ENCODE peak calls at places on chromosomes 12 and 14, in eight cellular contexts. Y is Caco-2; F is foreskin fibroblast; L is CD8-positive, alpha-beta T cell; Z is IMR-90; B is epithelial cell of proximal tubule; S is fibroblast of mammary gland; E is tibial artery. X is an unnamed sample.

GRCh38 chr12:71746983-71747611 is 7.6 kb upstream of the RAB21 start:
- DNase-seq in Y (peak; percentile 64), F (peak; percentile 42), L (peak; percentile 47), Z (peak; percentile 73), B (no peak), S (peak; percentile 75), E (no peak), X (no peak)

GRCh38 chr12:115451785-115452736 is 768.1 kb upstream of the TBX3 start:
- DNase-seq in Y (peak; percentile 62), F (no peak), L (no peak), Z (peak; percentile 10), B (no peak), S (no peak), E (no peak), X (no peak)

GRCh38 chr14:29927596-29928341 is at the start of gene PRKD1:
- DNase-seq in Y (peak; percentile 56), F (peak; percentile 59), L (no peak), Z (peak; percentile 62), B (no peak), S (peak; percentile 63), E (peak; percentile 80), X (no peak)

GRCh38 chr12:50979369-50980052 is 27.2 kb downstream of the HIGD1C start:
- DNase-seq in Y (no peak), F (no peak), L (no peak), Z (no peak), B (no peak), S (no peak), E (no peak), X (no peak)

GRCh38 chr12:80200414-80200813 is 101.1 kb downstream of the OTOGL start:
- DNase-seq in Y (no peak), F (no peak), L (no peak), Z (no peak), B (no peak), S (no peak), E (no peak), X (no peak)

GRCh38 chr12:101648195-101648594 is 49.2 kb upstream of the CHPT1 start:
- DNase-seq in Y (no peak), F (no peak), L (no peak), Z (no peak), B (no peak), S (no peak), E (no peak), X (no peak)

GRCh38 chr14:30108975-30109700 is 181.5 kb upstream of the PRKD1 start:
- DNase-seq in Y (no peak), F (peak; percentile 54), L (no peak), Z (peak; percentile 80), B (no peak), S (peak; percentile 75), E (no peak), X (no peak)

GRCh38 chr14:35998303-35998702 is 172.2 kb downstream of the BRMS1L start:
- DNase-seq in Y (no peak), F (no peak), L (no peak), Z (no peak), B (no peak), S (no peak), E (no peak), X (no peak)

GRCh38 chr12:1927751-1928351 is 9.4 kb upstream of the CACNA2D4 start:
- DNase-seq in Y (no peak), F (no peak), L (no peak), Z (no peak), B (no peak), S (no peak), E (peak; percentile 86), X (no peak)
- TF ChIP-seq CTCF in Y (no peak), F (no peak), L (no peak), Z (no peak), B (no peak), S (no peak), E (no peak), X (no peak)

GRCh38 chr14:20656274-20656673 is 14.8 kb upstream of the OR6S1 start:
- DNase-seq in Y (no peak), F (no peak), L (no peak), Z (no peak), B (no peak), S (no peak), E (no peak), X (no peak)

GRCh38 chr14:20655851-20656250 is 14.4 kb upstream of the OR6S1 start:
- DNase-seq in Y (no peak), F (no peak), L (no peak), Z (no peak), B (no peak), S (no peak), E (no peak), X (no peak)

GRCh38 chr14:20659813-20660395 is 18.4 kb upstream of the OR6S1 start:
- DNase-seq in Y (no peak), F (no peak), L (no peak), Z (no peak), B (no peak), S (peak; percentile 5), E (no peak), X (no peak)

GRCh38 chr14:20658246-20658645 is 16.8 kb upstream of the OR6S1 start:
- DNase-seq in Y (no peak), F (no peak), L (no peak), Z (no peak), B (no peak), S (no peak), E (no peak), X (no peak)

DNA sequence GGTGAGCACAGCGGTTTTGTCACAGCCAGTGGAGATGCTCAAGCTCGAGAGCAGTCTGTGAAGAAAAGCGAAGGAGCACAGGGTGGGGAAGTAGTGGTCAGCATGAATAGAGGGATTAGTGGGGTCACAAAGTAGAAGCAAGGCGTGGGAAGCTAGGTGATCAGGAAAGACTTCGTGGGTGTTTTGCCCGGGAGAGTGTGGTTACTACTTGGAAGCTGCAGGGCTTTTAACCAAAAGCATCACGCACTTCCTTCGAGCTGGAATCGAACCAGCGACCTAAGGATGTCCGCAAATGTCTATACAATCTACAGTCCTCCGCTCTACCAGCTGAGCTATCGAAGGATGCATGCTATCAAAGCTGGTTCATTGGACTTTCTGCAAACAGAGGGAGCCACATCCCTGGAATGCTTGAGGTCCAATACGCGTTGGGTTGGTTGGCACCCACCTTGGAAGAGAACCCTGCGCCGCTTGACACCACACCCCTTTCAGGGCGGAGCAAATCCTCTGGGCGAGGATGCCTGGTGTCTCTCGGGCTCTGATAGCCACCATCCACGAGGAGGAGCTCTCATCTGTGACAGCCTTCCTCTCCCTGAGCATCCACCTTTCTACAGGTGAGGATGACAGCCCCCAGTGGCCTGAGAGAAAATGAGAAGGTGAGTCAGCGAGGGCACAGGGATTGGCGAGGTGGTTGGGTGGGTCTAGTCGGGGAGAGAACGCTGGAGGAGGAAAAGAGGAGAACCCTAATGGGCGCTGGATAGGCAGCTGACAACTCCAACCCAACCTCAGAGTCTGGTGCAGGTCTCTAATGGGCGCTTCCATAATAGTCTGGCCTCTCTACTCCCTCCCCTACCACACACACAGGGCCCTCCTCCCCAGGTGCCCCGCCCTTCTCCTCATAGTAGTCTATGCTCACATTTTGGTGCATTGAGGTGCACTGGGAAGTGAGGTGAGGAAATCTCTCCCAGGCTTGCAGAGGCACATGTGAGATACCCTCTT is 16.0 kb upstream of the OR6S1 start:
- DNase-seq in Y (peak; percentile 77), F (no peak), L (no peak), Z (peak; percentile 4), B (no peak), S (peak; percentile 53), E (no peak), X (no peak)
- H3K4me3 ChIP-seq in Y (no peak overlapping the region), F (no peak overlapping the region), L (no peak overlapping the region), Z (no peak overlapping the region), B (no peak overlapping the region), S (no peak overlapping the region), E (no peak overlapping the region), X (no peak overlapping the region)

GRCh38 chr14:33186656-33187055 is 248.0 kb downstream of the NPAS3 start:
- DNase-seq in Y (no peak), F (no peak), L (no peak), Z (no peak), B (no peak), S (peak; percentile 18), E (no peak), X (no peak)

GRCh38 chr14:33188880-33189279 is 250.2 kb downstream of the NPAS3 start:
- DNase-seq in Y (no peak), F (no peak), L (no peak), Z (no peak), B (no peak), S (no peak), E (no peak), X (no peak)

DNA sequence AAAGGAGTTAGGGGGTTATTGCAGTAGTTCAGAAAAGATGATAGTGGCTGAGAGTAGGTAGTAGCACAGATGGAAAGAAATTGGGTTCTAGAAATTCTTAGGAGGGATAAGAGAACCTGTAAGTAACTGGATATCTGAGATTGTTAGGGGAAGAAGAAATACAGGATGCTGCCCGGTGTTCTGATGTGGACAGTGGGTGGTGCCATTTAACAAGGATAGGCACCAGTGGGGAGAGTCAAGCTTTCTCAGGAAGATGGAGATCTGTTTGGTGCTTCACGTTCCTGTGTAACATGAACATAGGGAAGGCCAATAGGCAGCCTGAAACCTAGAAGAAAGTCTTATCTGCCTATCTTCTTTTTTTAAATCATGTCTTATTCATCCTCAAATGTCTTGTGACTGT is 245.9 kb downstream of the NPAS3 start:
- DNase-seq in Y (no peak), F (no peak), L (no peak), Z (no peak), B (no peak), S (peak; percentile 25), E (no peak), X (no peak)
- TF ChIP-seq CTCF in Y (no peak), F (no peak), L (no peak), Z (no peak), B (peak; percentile 58), S (peak; percentile 25), E (no peak), X (peak; percentile 4)

DNA sequence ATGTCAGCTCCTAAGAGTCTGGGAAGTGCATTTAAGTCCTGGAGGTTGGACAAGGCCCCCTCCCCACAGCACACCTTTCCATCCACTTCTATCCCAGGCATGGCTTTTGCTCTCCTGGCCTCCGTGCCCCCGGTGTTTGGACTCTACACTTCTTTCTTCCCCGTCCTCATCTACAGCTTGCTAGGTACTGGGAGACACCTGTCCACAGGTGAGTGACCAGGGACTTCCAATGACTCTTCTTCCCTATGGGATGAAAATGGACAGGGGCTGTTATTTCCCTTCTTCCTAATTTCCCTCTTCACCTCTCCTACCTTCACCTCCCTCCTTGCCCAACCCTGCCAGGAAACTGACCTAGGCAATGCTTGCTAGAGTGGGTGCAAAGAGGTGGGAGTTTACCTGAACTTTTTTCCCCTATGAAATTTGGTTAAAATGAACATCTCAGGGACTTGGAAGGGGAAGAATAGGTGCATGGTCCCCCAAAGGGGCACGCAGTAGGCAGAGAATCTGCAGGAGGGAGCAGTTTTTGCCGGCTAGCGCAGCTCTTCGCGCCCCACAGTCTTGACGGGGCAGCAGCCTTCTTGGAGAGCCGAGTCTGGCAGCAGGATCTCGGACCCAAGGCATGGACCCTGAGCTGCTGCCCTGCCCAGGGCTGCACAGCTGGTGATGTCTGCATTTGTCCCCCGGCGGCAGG is 9.2 kb downstream of the ARHGEF25 start:
- DNase-seq in Y (no peak), F (no peak), L (no peak), Z (no peak), B (no peak), S (no peak), E (no peak), X (no peak)
- H3K4me3 ChIP-seq in Y (no peak overlapping the region), F (no peak overlapping the region), L (peak overlapping the region; percentile 52), Z (no peak overlapping the region), B (no peak overlapping the region), S (no peak overlapping the region), E (no peak overlapping the region), X (no peak overlapping the region)

GRCh38 chr12:113316155-113316554 is 18.8 kb downstream of the SLC8B1 start:
- DNase-seq in Y (no peak), F (no peak), L (no peak), Z (no peak), B (no peak), S (no peak), E (no peak), X (no peak)
- TF ChIP-seq CTCF in Y (no peak), F (no peak), L (no peak), Z (no peak), B (peak; percentile 37), S (no peak), E (no peak), X (no peak)